ENCODE peak calls at places on chromosomes 3 and 15, in eight cellular contexts. U is astrocyte; L is AG04450; R is psoas muscle; J is RWPE1; H is lower lobe of right lung; I is brain microvascular endothelial cell; K is CD4-positive, alpha-beta T cell. O is an unnamed sample.

GRCh38 chr3:127444761-127445160 is 145.8 kb downstream of the TPRA1 start:
- DNase-seq in U (no peak), R (no peak), H (no peak), L (no peak), J (no peak), K (no peak), I (no peak), O (peak; percentile 2)

GRCh38 chr3:104460477-104461406 is 906.0 kb upstream of the ALCAM start:
- DNase-seq in I (peak; percentile 11), U (peak; percentile 62), L (peak; percentile 7), R (no peak), J (peak; percentile 1), H (no peak), K (no peak), O (no peak)

GRCh38 chr15:27137127-27137526 is 166.1 kb downstream of the GABRG3 start:
- DNase-seq in U (no peak), K (no peak), R (no peak), L (no peak), I (no peak), J (no peak), H (no peak), O (no peak)

GRCh38 chr3:9703736-9704342 is at the start of gene CPNE9:
- DNase-seq in L (no peak), U (no peak), K (no peak), I (no peak), R (no peak), H (no peak), J (no peak), O (no peak)

GRCh38 chr3:160999268-160999667 is 105.9 kb downstream of the B3GALNT1 start:
- DNase-seq in J (no peak), K (no peak), U (peak; percentile 37), H (no peak), I (peak; percentile 0), R (no peak), L (no peak), O (no peak)

GRCh38 chr3:187586226-187586625 is 84.0 kb downstream of the SST start:
- DNase-seq in U (no peak), H (no peak), L (no peak), R (no peak), J (no peak), I (no peak), K (no peak), O (no peak)

GRCh38 chr3:73448761-73449290 is 175.9 kb downstream of the PDZRN3 start:
- DNase-seq in L (no peak), J (no peak), K (no peak), U (no peak), R (no peak), H (no peak), I (no peak), O (no peak)

GRCh38 chr15:49558924-49559323 is 61.7 kb downstream of the FAM227B start:
- DNase-seq in K (no peak), H (no peak), L (no peak), R (no peak), J (no peak), U (no peak), I (peak; percentile 21), O (no peak)

GRCh38 chr3:2713923-2714322 is 396.3 kb downstream of the IL5RA start:
- DNase-seq in L (no peak), J (no peak), K (no peak), H (no peak), R (no peak), U (no peak), I (no peak), O (no peak)

GRCh38 chr3:157938154-157938774 is 168.0 kb downstream of the SHOX2 start:
- DNase-seq in R (no peak), J (peak; percentile 23), H (no peak), I (no peak), U (peak; percentile 43), L (no peak), K (no peak), O (no peak)

GRCh38 chr15:67824900-67825879 is at the start of gene SKOR1:
- DNase-seq in U (peak; percentile 33), R (no peak), J (no peak), L (no peak), K (no peak), H (no peak), I (peak; percentile 22), O (peak; percentile 54)

GRCh38 chr3:133540896-133541674 is 32.4 kb upstream of the CDV3 start:
- DNase-seq in L (no peak), K (no peak), H (no peak), J (no peak), R (no peak), I (no peak), U (no peak), O (no peak)

GRCh38 chr3:111594781-111595180 is 365 bp downstream of the ZBED2 start:
- DNase-seq in I (no peak), L (no peak), R (no peak), K (no peak), U (no peak), H (no peak), J (no peak), O (no peak)

GRCh38 chr3:31880020-31880419 is 101.0 kb downstream of the OSBPL10 start:
- DNase-seq in U (no peak), R (no peak), J (no peak), H (peak; percentile 70), K (no peak), I (no peak), L (no peak), O (peak; percentile 32)

GRCh38 chr15:89335289-89336041 is 841 bp upstream of the POLG start:
- DNase-seq in I (peak; percentile 7), J (no peak), K (no peak), H (no peak), U (no peak), L (no peak), R (no peak), O (no peak)

GRCh38 chr3:52495777-52496602 is 852 bp downstream of the STAB1 start:
- DNase-seq in I (no peak), H (no peak), J (no peak), L (no peak), R (peak; percentile 51), U (peak; percentile 42), K (no peak), O (no peak)

GRCh38 chr15:74571191-74571590 is 30.2 kb downstream of the ARID3B start:
- DNase-seq in J (no peak), L (no peak), I (no peak), R (no peak), U (no peak), H (no peak), K (no peak), O (no peak)

GRCh38 chr3:42009456-42009855 is 47.6 kb upstream of the ULK4 start:
- DNase-seq in R (no peak), K (no peak), U (no peak), L (no peak), J (no peak), H (no peak), I (no peak), O (no peak)

GRCh38 chr15:65641723-65642475 is 20.2 kb downstream of the SLC24A1 start:
- DNase-seq in H (no peak), L (no peak), R (no peak), U (no peak), J (no peak), I (no peak), K (no peak), O (no peak)

DNA sequence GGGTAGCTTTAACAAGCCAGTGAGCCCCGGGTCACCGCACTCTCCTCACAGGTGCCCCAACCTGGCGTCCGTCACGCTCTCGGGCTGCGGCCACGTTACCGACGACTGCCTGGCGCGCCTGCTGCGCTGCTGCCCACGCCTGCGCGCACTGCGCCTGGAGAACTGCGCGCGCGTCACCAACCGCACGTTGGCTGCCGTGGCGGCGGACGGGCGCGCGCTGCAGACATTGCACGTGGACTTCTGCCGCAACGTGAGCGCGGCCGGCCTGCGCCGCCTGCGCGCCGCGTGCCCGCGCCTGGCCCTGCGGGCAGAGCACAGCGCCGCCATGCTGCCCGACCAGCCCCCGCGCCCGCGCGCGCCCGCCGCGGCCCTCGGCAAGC is 3.4 kb downstream of the FBXL22 start:
- DNase-seq in L (peak; percentile 78), H (peak; percentile 95), I (peak; percentile 83), R (peak; percentile 94), J (peak; percentile 87), K (peak; percentile 86), U (peak; percentile 91), O (peak; percentile 92)
- TF ChIP-seq CTCF in L (no peak), H (no peak), I (no peak), R (peak; percentile 38), J (peak; percentile 39), K (no peak), U (no peak), O (no peak)

GRCh38 chr3:189748046-189748445 is 116.9 kb downstream of the TP63 start:
- DNase-seq in K (no peak), H (no peak), R (no peak), I (no peak), J (no peak), U (no peak), L (no peak), O (no peak)

GRCh38 chr3:189745622-189746021 is 114.4 kb downstream of the TP63 start:
- DNase-seq in H (no peak), R (no peak), K (no peak), L (no peak), J (no peak), U (no peak), I (no peak), O (no peak)

GRCh38 chr3:189739396-189739795 is 108.2 kb downstream of the TP63 start:
- DNase-seq in R (no peak), J (no peak), I (no peak), U (no peak), L (no peak), H (no peak), K (no peak), O (no peak)

DNA sequence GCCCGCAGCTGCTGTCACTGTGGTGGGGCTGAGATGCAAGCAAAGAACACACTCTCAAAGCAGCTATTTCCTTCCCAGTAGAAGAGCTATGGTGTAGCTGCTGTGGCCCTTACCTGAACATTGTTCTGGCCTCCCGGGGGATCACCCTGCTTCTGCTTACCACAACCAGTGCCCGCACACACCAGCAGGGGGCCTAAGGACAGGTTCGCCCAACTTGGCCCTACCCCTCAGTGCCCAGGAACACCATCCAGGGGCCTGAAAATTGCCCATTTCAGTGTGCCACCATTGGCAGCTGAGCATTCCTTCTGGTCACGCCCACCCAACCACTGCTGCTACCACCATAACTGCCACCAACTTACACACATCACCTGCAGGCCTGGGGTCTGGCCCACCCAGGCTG is 113.0 kb downstream of the TP63 start:
- DNase-seq in K (no peak), R (no peak), U (no peak), I (no peak), H (no peak), J (no peak), L (no peak), O (no peak)
- TF ChIP-seq CTCF in K (no peak), R (no peak), U (no peak), I (peak; percentile 23), H (no peak), J (no peak), L (no peak), O (no peak)

GRCh38 chr15:77695548-77695947 is 62.8 kb upstream of the LINGO1 start:
- DNase-seq in I (no peak), L (no peak), J (no peak), K (no peak), H (no peak), R (no peak), U (no peak), O (no peak)
- TF ChIP-seq CTCF in I (no peak), L (no peak), J (no peak), K (no peak), H (no peak), R (no peak), U (no peak), O (no peak)

GRCh38 chr3:120040813-120041377 is 53.4 kb downstream of the GSK3B start:
- DNase-seq in R (no peak), I (no peak), L (no peak), U (no peak), H (no peak), J (no peak), K (no peak), O (no peak)

GRCh38 chr3:120039642-120040610 is 54.3 kb downstream of the GSK3B start:
- DNase-seq in I (no peak), J (no peak), U (peak; percentile 9), K (no peak), R (no peak), H (no peak), L (no peak), O (no peak)
- TF ChIP-seq CTCF in I (peak; percentile 29), J (no peak), U (no peak), K (no peak), R (no peak), H (no peak), L (no peak), O (no peak)

O was measured in tibial artery.